ENCODE peak calls at places on chromosomes 2 and 18, in six cellular contexts. One of them, this sample, is unnamed.

GRCh38 chr18:32468147-32468845 is 2.4 kb downstream of the GAREM1 start:
- DNase-seq in A549: no peak
- DNase-seq in dorsolateral prefrontal cortex: no peak
- DNase-seq in OCI-LY7: no peak
- DNase-seq in progenitor cell of endocrine pancreas: no peak
- DNase-seq in AG04450: no peak
- DNase-seq in this sample: no peak

GRCh38 chr18:78519394-78520062 is 460.1 kb upstream of the SALL3 start:
- DNase-seq in progenitor cell of endocrine pancreas: no peak
- DNase-seq in A549: no peak
- DNase-seq in AG04450: no peak
- DNase-seq in OCI-LY7: no peak
- DNase-seq in dorsolateral prefrontal cortex: no peak
- DNase-seq in this sample: no peak

GRCh38 chr2:231765496-231765929 is 15.6 kb downstream of the PDE6D start:
- DNase-seq in dorsolateral prefrontal cortex: no peak
- DNase-seq in progenitor cell of endocrine pancreas: no peak
- DNase-seq in OCI-LY7: no peak
- DNase-seq in A549: no peak
- DNase-seq in AG04450: no peak
- DNase-seq in this sample: no peak

GRCh38 chr2:236562434-236562833 is 7.2 kb upstream of the ACKR3 start:
- DNase-seq in AG04450: no peak
- DNase-seq in A549: peak
- DNase-seq in dorsolateral prefrontal cortex: no peak
- DNase-seq in progenitor cell of endocrine pancreas: no peak
- DNase-seq in OCI-LY7: peak
- DNase-seq in this sample: no peak

GRCh38 chr2:204608261-204608660 is 63.0 kb downstream of the PARD3B start:
- DNase-seq in A549: no peak
- DNase-seq in OCI-LY7: no peak
- DNase-seq in AG04450: peak
- DNase-seq in dorsolateral prefrontal cortex: no peak
- DNase-seq in progenitor cell of endocrine pancreas: no peak
- DNase-seq in this sample: peak

GRCh38 chr2:212915121-212915782 is 236.2 kb downstream of the IKZF2 start:
- DNase-seq in progenitor cell of endocrine pancreas: no peak
- DNase-seq in OCI-LY7: no peak
- DNase-seq in A549: no peak
- DNase-seq in dorsolateral prefrontal cortex: no peak
- DNase-seq in AG04450: no peak
- DNase-seq in this sample: no peak

GRCh38 chr2:235048549-235048948 is 96.7 kb downstream of the SH3BP4 start:
- DNase-seq in progenitor cell of endocrine pancreas: no peak
- DNase-seq in A549: no peak
- DNase-seq in OCI-LY7: no peak
- DNase-seq in dorsolateral prefrontal cortex: peak
- DNase-seq in AG04450: no peak
- DNase-seq in this sample: no peak

GRCh38 chr2:54549430-54549829 is 93.3 kb downstream of the SPTBN1 start:
- DNase-seq in A549: no peak
- DNase-seq in OCI-LY7: no peak
- DNase-seq in progenitor cell of endocrine pancreas: no peak
- DNase-seq in dorsolateral prefrontal cortex: no peak
- DNase-seq in AG04450: no peak
- DNase-seq in this sample: no peak

GRCh38 chr2:159600752-159601151 is 15.6 kb downstream of the BAZ2B start:
- DNase-seq in dorsolateral prefrontal cortex: no peak
- DNase-seq in OCI-LY7: no peak
- DNase-seq in AG04450: no peak
- DNase-seq in progenitor cell of endocrine pancreas: no peak
- DNase-seq in A549: peak
- DNase-seq in this sample: peak

GRCh38 chr2:85933753-85934594 is 45.2 kb upstream of the ST3GAL5 start:
- DNase-seq in A549: peak
- DNase-seq in OCI-LY7: no peak
- DNase-seq in dorsolateral prefrontal cortex: no peak
- DNase-seq in progenitor cell of endocrine pancreas: no peak
- DNase-seq in AG04450: no peak
- DNase-seq in this sample: peak

GRCh38 chr18:34901299-34901698 is 139.9 kb upstream of the MAPRE2 start:
- DNase-seq in progenitor cell of endocrine pancreas: no peak
- DNase-seq in AG04450: no peak
- DNase-seq in A549: peak
- DNase-seq in dorsolateral prefrontal cortex: no peak
- DNase-seq in OCI-LY7: no peak
- DNase-seq in this sample: no peak

GRCh38 chr2:151661625-151662024 is 72.7 kb downstream of the NEB start:
- DNase-seq in AG04450: no peak
- DNase-seq in progenitor cell of endocrine pancreas: no peak
- DNase-seq in dorsolateral prefrontal cortex: no peak
- DNase-seq in A549: no peak
- DNase-seq in OCI-LY7: no peak
- DNase-seq in this sample: no peak

GRCh38 chr18:47397671-47398319 is 146.3 kb upstream of the SKOR2 start:
- DNase-seq in A549: peak
- DNase-seq in AG04450: no peak
- DNase-seq in dorsolateral prefrontal cortex: no peak
- DNase-seq in OCI-LY7: peak
- DNase-seq in progenitor cell of endocrine pancreas: no peak
- DNase-seq in this sample: no peak

GRCh38 chr2:123468071-123468470 is 557.0 kb upstream of the CNTNAP5 start:
- DNase-seq in AG04450: no peak
- DNase-seq in OCI-LY7: no peak
- DNase-seq in A549: no peak
- DNase-seq in progenitor cell of endocrine pancreas: no peak
- DNase-seq in dorsolateral prefrontal cortex: no peak
- DNase-seq in this sample: no peak

GRCh38 chr2:85779641-85780315 is 26.0 kb downstream of the ATOH8 start:
- DNase-seq in A549: no peak
- DNase-seq in OCI-LY7: no peak
- DNase-seq in dorsolateral prefrontal cortex: no peak
- DNase-seq in AG04450: no peak
- DNase-seq in progenitor cell of endocrine pancreas: no peak
- DNase-seq in this sample: no peak

GRCh38 chr18:47174545-47175116 is 1.5 kb downstream of the IER3IP1 start:
- DNase-seq in dorsolateral prefrontal cortex: no peak
- DNase-seq in AG04450: no peak
- DNase-seq in A549: peak
- DNase-seq in progenitor cell of endocrine pancreas: no peak
- DNase-seq in OCI-LY7: no peak
- DNase-seq in this sample: no peak

GRCh38 chr18:38611036-38611964 is 1045.7 kb upstream of the CELF4 start:
- DNase-seq in OCI-LY7: no peak
- DNase-seq in A549: no peak
- DNase-seq in progenitor cell of endocrine pancreas: no peak
- DNase-seq in AG04450: no peak
- DNase-seq in dorsolateral prefrontal cortex: no peak
- DNase-seq in this sample: no peak

GRCh38 chr2:40032650-40033319 is 253.7 kb upstream of the THUMPD2 start:
- DNase-seq in progenitor cell of endocrine pancreas: no peak
- DNase-seq in AG04450: no peak
- DNase-seq in A549: no peak
- DNase-seq in dorsolateral prefrontal cortex: no peak
- DNase-seq in OCI-LY7: no peak
- DNase-seq in this sample: peak

GRCh38 chr2:45833968-45834344 is 182.5 kb downstream of the PRKCE start:
- DNase-seq in A549: no peak
- DNase-seq in progenitor cell of endocrine pancreas: no peak
- DNase-seq in OCI-LY7: peak
- DNase-seq in AG04450: no peak
- DNase-seq in dorsolateral prefrontal cortex: no peak
- DNase-seq in this sample: no peak

GRCh38 chr2:149040451-149040850 is 2.0 kb downstream of the LYPD6B start:
- DNase-seq in OCI-LY7: peak
- DNase-seq in A549: peak
- DNase-seq in AG04450: no peak
- DNase-seq in progenitor cell of endocrine pancreas: no peak
- DNase-seq in dorsolateral prefrontal cortex: no peak
- DNase-seq in this sample: no peak

GRCh38 chr2:42771546-42772153 is 7.7 kb upstream of the OXER1 start:
- DNase-seq in AG04450: no peak
- DNase-seq in progenitor cell of endocrine pancreas: no peak
- DNase-seq in dorsolateral prefrontal cortex: no peak
- DNase-seq in OCI-LY7: no peak
- DNase-seq in A549: no peak
- DNase-seq in this sample: no peak

GRCh38 chr2:121155502-121156056 is 129.4 kb downstream of the TFCP2L1 start:
- DNase-seq in AG04450: no peak
- DNase-seq in progenitor cell of endocrine pancreas: no peak
- DNase-seq in OCI-LY7: no peak
- DNase-seq in A549: no peak
- DNase-seq in dorsolateral prefrontal cortex: no peak
- DNase-seq in this sample: no peak

GRCh38 chr2:98175811-98176210 is 88.8 kb downstream of the VWA3B start:
- DNase-seq in OCI-LY7: peak
- DNase-seq in AG04450: no peak
- DNase-seq in dorsolateral prefrontal cortex: no peak
- DNase-seq in A549: no peak
- DNase-seq in progenitor cell of endocrine pancreas: no peak
- DNase-seq in this sample: no peak

GRCh38 chr2:57981369-57981768 is 65.2 kb upstream of the VRK2 start:
- DNase-seq in A549: peak
- DNase-seq in progenitor cell of endocrine pancreas: no peak
- DNase-seq in dorsolateral prefrontal cortex: no peak
- DNase-seq in OCI-LY7: no peak
- DNase-seq in AG04450: no peak
- DNase-seq in this sample: peak

GRCh38 chr2:68741238-68741637 is 6.6 kb downstream of the ARHGAP25 start:
- DNase-seq in progenitor cell of endocrine pancreas: no peak
- DNase-seq in dorsolateral prefrontal cortex: no peak
- DNase-seq in OCI-LY7: peak
- DNase-seq in A549: no peak
- DNase-seq in AG04450: no peak
- DNase-seq in this sample: no peak

GRCh38 chr2:15603948-15604347 is 12.3 kb downstream of the DDX1 start:
- DNase-seq in OCI-LY7: no peak
- DNase-seq in progenitor cell of endocrine pancreas: no peak
- DNase-seq in dorsolateral prefrontal cortex: no peak
- DNase-seq in A549: no peak
- DNase-seq in AG04450: no peak
- DNase-seq in this sample: no peak
- TF ChIP-seq CTCF in OCI-LY7: no peak
- TF ChIP-seq CTCF in progenitor cell of endocrine pancreas: no peak
- TF ChIP-seq CTCF in dorsolateral prefrontal cortex: no peak
- TF ChIP-seq CTCF in A549: no peak
- TF ChIP-seq CTCF in AG04450: no peak
- TF ChIP-seq CTCF in this sample: no peak

DNA sequence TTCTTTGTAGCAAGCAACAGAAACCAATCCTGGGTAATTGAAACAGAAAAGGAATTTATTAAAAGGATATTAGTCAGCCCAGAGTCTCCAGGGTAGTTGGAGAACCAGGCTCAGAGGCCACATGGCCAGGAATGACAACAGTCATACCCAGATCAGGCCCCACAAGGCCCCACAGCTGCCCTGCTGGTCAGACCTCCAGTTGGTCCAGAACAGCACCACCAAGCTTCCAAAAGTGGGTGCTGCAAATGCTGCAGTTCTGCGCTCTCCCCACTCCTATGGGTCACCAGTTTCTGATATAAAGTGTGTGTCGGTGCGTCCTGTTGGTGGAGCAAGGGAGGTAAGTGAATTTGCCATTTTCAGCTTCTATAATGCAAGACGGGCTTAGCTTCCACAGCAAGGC is 29.9 kb downstream of the KLHL29 start:
- DNase-seq in progenitor cell of endocrine pancreas: no peak
- DNase-seq in AG04450: no peak
- DNase-seq in OCI-LY7: no peak
- DNase-seq in A549: peak
- DNase-seq in dorsolateral prefrontal cortex: no peak
- DNase-seq in this sample: peak
- TF ChIP-seq CTCF in progenitor cell of endocrine pancreas: peak
- TF ChIP-seq CTCF in AG04450: peak
- TF ChIP-seq CTCF in OCI-LY7: peak
- TF ChIP-seq CTCF in A549: no peak
- TF ChIP-seq CTCF in dorsolateral prefrontal cortex: no peak
- TF ChIP-seq CTCF in this sample: peak

GRCh38 chr2:6922201-6922656 is 5.0 kb downstream of the RNF144A start:
- DNase-seq in OCI-LY7: no peak
- DNase-seq in AG04450: no peak
- DNase-seq in dorsolateral prefrontal cortex: no peak
- DNase-seq in A549: peak
- DNase-seq in progenitor cell of endocrine pancreas: no peak
- DNase-seq in this sample: no peak
- TF ChIP-seq CTCF in OCI-LY7: no peak
- TF ChIP-seq CTCF in AG04450: no peak
- TF ChIP-seq CTCF in dorsolateral prefrontal cortex: no peak
- TF ChIP-seq CTCF in A549: no peak
- TF ChIP-seq CTCF in progenitor cell of endocrine pancreas: peak
- TF ChIP-seq CTCF in this sample: no peak

GRCh38 chr2:64767670-64768425 is 114.1 kb upstream of the SERTAD2 start:
- DNase-seq in AG04450: peak
- DNase-seq in progenitor cell of endocrine pancreas: peak
- DNase-seq in dorsolateral prefrontal cortex: peak
- DNase-seq in A549: peak
- DNase-seq in OCI-LY7: peak
- DNase-seq in this sample: peak
- TF ChIP-seq CTCF in AG04450: no peak
- TF ChIP-seq CTCF in progenitor cell of endocrine pancreas: no peak
- TF ChIP-seq CTCF in dorsolateral prefrontal cortex: peak
- TF ChIP-seq CTCF in A549: peak
- TF ChIP-seq CTCF in OCI-LY7: peak
- TF ChIP-seq CTCF in this sample: peak

GRCh38 chr2:33074197-33074596 is 127.4 kb downstream of the LTBP1 start:
- DNase-seq in progenitor cell of endocrine pancreas: no peak
- DNase-seq in AG04450: no peak
- DNase-seq in dorsolateral prefrontal cortex: no peak
- DNase-seq in A549: no peak
- DNase-seq in OCI-LY7: no peak
- DNase-seq in this sample: no peak
- TF ChIP-seq CTCF in progenitor cell of endocrine pancreas: no peak
- TF ChIP-seq CTCF in AG04450: no peak
- TF ChIP-seq CTCF in dorsolateral prefrontal cortex: no peak
- TF ChIP-seq CTCF in A549: no peak
- TF ChIP-seq CTCF in OCI-LY7: no peak
- TF ChIP-seq CTCF in this sample: no peak

DNA sequence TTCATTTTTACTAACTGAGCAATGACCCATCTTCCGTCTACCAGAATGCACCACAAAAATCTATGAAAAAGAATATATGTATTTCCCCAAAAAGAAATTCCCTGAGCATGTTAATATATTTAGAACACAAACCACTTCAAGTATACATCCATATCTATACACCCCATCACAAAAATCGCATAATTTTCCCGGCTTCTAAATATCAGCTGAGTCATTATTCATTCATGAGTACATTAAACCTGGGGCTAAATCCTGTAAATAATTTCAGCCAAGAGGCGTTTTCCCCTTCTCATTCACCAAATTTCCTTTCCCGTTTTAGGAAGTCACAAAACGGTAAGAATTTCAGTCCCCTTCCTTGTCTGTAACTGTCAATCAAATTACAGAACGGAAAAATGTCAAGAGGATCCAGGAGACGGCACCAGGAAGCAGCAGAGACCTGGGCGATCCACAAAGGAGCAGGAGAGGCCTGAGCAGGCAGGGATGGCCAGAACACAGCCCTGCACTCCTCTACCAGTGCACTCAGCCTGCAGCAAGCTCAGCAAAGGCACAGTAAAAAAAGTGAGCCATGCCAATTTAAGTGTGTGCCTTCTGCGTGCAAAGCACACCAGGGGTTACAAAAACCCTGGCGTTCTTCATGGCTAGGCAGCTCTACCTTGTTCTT is 300.7 kb downstream of the TCF4 start:
- DNase-seq in dorsolateral prefrontal cortex: no peak
- DNase-seq in A549: no peak
- DNase-seq in OCI-LY7: no peak
- DNase-seq in progenitor cell of endocrine pancreas: no peak
- DNase-seq in AG04450: no peak
- DNase-seq in this sample: no peak
- TF ChIP-seq CTCF in dorsolateral prefrontal cortex: no peak
- TF ChIP-seq CTCF in A549: no peak
- TF ChIP-seq CTCF in OCI-LY7: no peak
- TF ChIP-seq CTCF in progenitor cell of endocrine pancreas: no peak
- TF ChIP-seq CTCF in AG04450: no peak
- TF ChIP-seq CTCF in this sample: no peak

This sample was measured in HFFc6.